ENCODE peak calls at places on chromosome 3, in nine cellular contexts. One of them, this sample, is unnamed.

GRCh38 chr3:64344721-64345207 is 119.5 kb upstream of the PRICKLE2 start:
- DNase-seq in BE2C: no peak
- DNase-seq in AG04449: no peak
- DNase-seq in HepG2: no peak
- DNase-seq in thoracic aorta: no peak
- DNase-seq in IMR-90: peak
- DNase-seq in fibroblast of pulmonary artery: peak
- DNase-seq in fibroblast of mammary gland: peak
- DNase-seq in brain microvascular endothelial cell: peak
- DNase-seq in this sample: peak

GRCh38 chr3:156218353-156218744 is 98.0 kb downstream of the KCNAB1 start:
- DNase-seq in BE2C: no peak
- DNase-seq in AG04449: no peak
- DNase-seq in HepG2: peak
- DNase-seq in thoracic aorta: no peak
- DNase-seq in IMR-90: peak
- DNase-seq in fibroblast of pulmonary artery: no peak
- DNase-seq in fibroblast of mammary gland: peak
- DNase-seq in brain microvascular endothelial cell: peak
- DNase-seq in this sample: no peak

GRCh38 chr3:45687828-45688193 is 1.4 kb upstream of the SACM1L start:
- DNase-seq in BE2C: no peak
- DNase-seq in AG04449: no peak
- DNase-seq in HepG2: no peak
- DNase-seq in thoracic aorta: no peak
- DNase-seq in IMR-90: no peak
- DNase-seq in fibroblast of pulmonary artery: no peak
- DNase-seq in fibroblast of mammary gland: no peak
- DNase-seq in brain microvascular endothelial cell: no peak
- DNase-seq in this sample: no peak

GRCh38 chr3:61574854-61575253 is 13.5 kb downstream of the PTPRG start:
- DNase-seq in BE2C: no peak
- DNase-seq in AG04449: peak
- DNase-seq in HepG2: no peak
- DNase-seq in thoracic aorta: no peak
- DNase-seq in IMR-90: peak
- DNase-seq in fibroblast of pulmonary artery: peak
- DNase-seq in fibroblast of mammary gland: peak
- DNase-seq in brain microvascular endothelial cell: peak
- DNase-seq in this sample: peak

GRCh38 chr3:15405448-15406050 is 21.8 kb downstream of the METTL6 start:
- DNase-seq in BE2C: no peak
- DNase-seq in AG04449: no peak
- DNase-seq in HepG2: peak
- DNase-seq in thoracic aorta: no peak
- DNase-seq in IMR-90: peak
- DNase-seq in fibroblast of pulmonary artery: peak
- DNase-seq in fibroblast of mammary gland: peak
- DNase-seq in brain microvascular endothelial cell: peak
- DNase-seq in this sample: peak

GRCh38 chr3:51715231-51716058 is 8.6 kb downstream of the GRM2 start:
- DNase-seq in BE2C: no peak
- DNase-seq in AG04449: no peak
- DNase-seq in HepG2: no peak
- DNase-seq in thoracic aorta: no peak
- DNase-seq in IMR-90: no peak
- DNase-seq in fibroblast of pulmonary artery: no peak
- DNase-seq in fibroblast of mammary gland: no peak
- DNase-seq in brain microvascular endothelial cell: no peak
- DNase-seq in this sample: no peak

GRCh38 chr3:25460751-25461150 is 32.7 kb downstream of the RARB start:
- DNase-seq in BE2C: no peak
- DNase-seq in AG04449: no peak
- DNase-seq in HepG2: no peak
- DNase-seq in thoracic aorta: no peak
- DNase-seq in IMR-90: no peak
- DNase-seq in fibroblast of pulmonary artery: peak
- DNase-seq in fibroblast of mammary gland: no peak
- DNase-seq in brain microvascular endothelial cell: no peak
- DNase-seq in this sample: peak

GRCh38 chr3:165185707-165186327 is 10.4 kb downstream of the SLITRK3 start:
- DNase-seq in BE2C: peak
- DNase-seq in AG04449: no peak
- DNase-seq in HepG2: peak
- DNase-seq in thoracic aorta: no peak
- DNase-seq in IMR-90: peak
- DNase-seq in fibroblast of pulmonary artery: peak
- DNase-seq in fibroblast of mammary gland: peak
- DNase-seq in brain microvascular endothelial cell: peak
- DNase-seq in this sample: peak

GRCh38 chr3:122415104-122415744 is 638 bp downstream of the WDR5B start:
- DNase-seq in BE2C: peak
- DNase-seq in AG04449: no peak
- DNase-seq in HepG2: peak
- DNase-seq in thoracic aorta: no peak
- DNase-seq in IMR-90: peak
- DNase-seq in fibroblast of pulmonary artery: peak
- DNase-seq in fibroblast of mammary gland: peak
- DNase-seq in brain microvascular endothelial cell: peak
- DNase-seq in this sample: peak

GRCh38 chr3:155948476-155948875 is 78.0 kb downstream of the GMPS start:
- DNase-seq in BE2C: no peak
- DNase-seq in AG04449: no peak
- DNase-seq in HepG2: no peak
- DNase-seq in thoracic aorta: no peak
- DNase-seq in IMR-90: peak
- DNase-seq in fibroblast of pulmonary artery: peak
- DNase-seq in fibroblast of mammary gland: peak
- DNase-seq in brain microvascular endothelial cell: peak
- DNase-seq in this sample: peak

DNA sequence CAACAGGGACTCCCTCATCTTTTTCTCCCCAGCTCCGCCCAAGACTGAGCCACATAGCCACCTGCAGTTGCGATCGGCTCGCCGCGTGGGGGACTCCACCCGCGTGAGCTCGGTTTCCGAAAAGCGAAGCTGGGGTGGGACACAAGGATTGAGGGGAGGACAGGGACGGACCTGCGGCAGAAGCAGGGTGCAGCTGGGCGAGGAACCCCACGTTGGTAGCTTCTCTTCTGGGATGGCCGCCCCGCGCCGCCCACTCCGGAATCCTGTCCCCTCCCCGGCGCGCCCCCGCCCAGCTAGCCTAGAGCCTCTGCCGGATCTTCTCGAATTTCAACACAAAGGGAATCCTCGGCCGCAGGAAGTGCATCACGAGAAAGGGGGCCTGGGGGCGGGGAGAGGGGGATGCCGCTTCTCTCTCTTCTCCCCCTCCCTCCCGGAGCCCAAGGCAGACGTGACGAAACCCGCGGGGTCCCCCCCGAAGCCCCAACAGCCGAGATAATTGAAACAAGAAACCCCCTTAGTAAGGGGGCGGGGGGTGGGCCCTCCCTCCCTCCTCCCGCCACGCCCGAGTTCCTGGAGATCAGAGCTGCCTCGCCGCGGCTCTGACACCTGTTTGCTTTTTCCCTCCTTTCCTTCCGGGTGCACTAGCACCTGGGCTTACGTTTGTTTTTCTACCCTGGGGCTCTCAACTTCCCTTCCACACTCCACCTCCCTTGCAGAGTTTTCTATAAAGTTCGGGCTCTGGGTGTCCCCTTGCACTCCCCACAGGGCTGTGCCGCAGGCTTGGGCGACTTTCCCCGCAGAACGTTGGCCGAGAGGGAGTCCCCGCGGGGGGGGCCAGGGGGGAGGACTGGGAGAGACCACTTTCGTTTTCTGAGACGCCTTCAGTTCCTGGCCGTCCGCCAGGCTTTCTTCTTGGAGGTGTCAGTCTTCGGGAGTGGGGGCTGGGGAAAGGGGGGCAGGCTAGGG is 1.3 kb upstream of the KCNH8 start:
- DNase-seq in BE2C: peak
- DNase-seq in AG04449: no peak
- DNase-seq in HepG2: peak
- DNase-seq in thoracic aorta: peak
- DNase-seq in IMR-90: peak
- DNase-seq in fibroblast of pulmonary artery: peak
- DNase-seq in fibroblast of mammary gland: peak
- DNase-seq in brain microvascular endothelial cell: peak
- DNase-seq in this sample: peak
- TF ChIP-seq CTCF in BE2C: peak
- TF ChIP-seq CTCF in AG04449: peak
- TF ChIP-seq CTCF in HepG2: peak
- TF ChIP-seq CTCF in thoracic aorta: peak
- TF ChIP-seq CTCF in IMR-90: peak
- TF ChIP-seq CTCF in fibroblast of pulmonary artery: peak
- TF ChIP-seq CTCF in fibroblast of mammary gland: peak
- TF ChIP-seq CTCF in brain microvascular endothelial cell: peak
- TF ChIP-seq CTCF in this sample: peak

DNA sequence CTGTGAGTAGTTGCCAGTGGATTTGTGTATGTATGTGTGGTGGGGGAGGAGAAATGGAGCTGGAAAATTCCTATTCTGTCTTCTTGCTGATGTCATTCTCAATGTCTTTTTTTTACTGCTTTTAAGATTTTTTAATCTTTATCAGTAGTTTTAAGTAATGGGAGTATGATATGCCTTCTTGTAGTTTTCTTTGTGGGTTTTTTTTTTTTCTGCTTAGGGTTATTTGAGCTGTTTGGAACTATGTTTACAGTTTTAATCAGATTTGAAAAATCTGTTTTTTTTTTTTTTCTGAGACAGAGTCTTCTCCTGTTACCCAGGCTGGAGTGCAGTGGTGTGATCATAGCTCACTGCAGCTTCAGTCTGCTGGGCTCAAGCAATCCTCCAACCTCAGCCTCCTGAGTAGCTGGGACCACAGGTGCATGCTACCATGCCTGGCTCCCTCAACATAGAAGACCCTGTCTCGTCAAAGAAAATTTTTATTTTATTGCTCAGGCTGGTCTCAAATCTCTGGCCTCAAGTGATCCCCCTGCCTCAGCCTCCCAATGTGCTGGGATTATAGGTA is 37.1 kb downstream of the RPL39L start:
- DNase-seq in BE2C: no peak
- DNase-seq in AG04449: no peak
- DNase-seq in HepG2: no peak
- DNase-seq in thoracic aorta: no peak
- DNase-seq in IMR-90: peak
- DNase-seq in fibroblast of pulmonary artery: no peak
- DNase-seq in fibroblast of mammary gland: no peak
- DNase-seq in brain microvascular endothelial cell: peak
- DNase-seq in this sample: no peak
- H3K4me3 ChIP-seq in BE2C: peak
- H3K4me3 ChIP-seq in AG04449: peak
- H3K4me3 ChIP-seq in HepG2: peak
- H3K4me3 ChIP-seq in thoracic aorta: peak
- H3K4me3 ChIP-seq in IMR-90: peak
- H3K4me3 ChIP-seq in fibroblast of pulmonary artery: peak
- H3K4me3 ChIP-seq in fibroblast of mammary gland: peak
- H3K4me3 ChIP-seq in brain microvascular endothelial cell: peak
- H3K4me3 ChIP-seq in this sample: peak

GRCh38 chr3:33006081-33006480 is 54.6 kb downstream of the CCR4 start:
- DNase-seq in BE2C: no peak
- DNase-seq in AG04449: no peak
- DNase-seq in HepG2: no peak
- DNase-seq in thoracic aorta: no peak
- DNase-seq in IMR-90: no peak
- DNase-seq in fibroblast of pulmonary artery: no peak
- DNase-seq in fibroblast of mammary gland: no peak
- DNase-seq in brain microvascular endothelial cell: no peak
- DNase-seq in this sample: no peak
- TF ChIP-seq CTCF in BE2C: no peak
- TF ChIP-seq CTCF in AG04449: no peak
- TF ChIP-seq CTCF in HepG2: peak
- TF ChIP-seq CTCF in thoracic aorta: no peak
- TF ChIP-seq CTCF in IMR-90: no peak
- TF ChIP-seq CTCF in fibroblast of pulmonary artery: no peak
- TF ChIP-seq CTCF in fibroblast of mammary gland: no peak
- TF ChIP-seq CTCF in brain microvascular endothelial cell: no peak
- TF ChIP-seq CTCF in this sample: no peak

DNA sequence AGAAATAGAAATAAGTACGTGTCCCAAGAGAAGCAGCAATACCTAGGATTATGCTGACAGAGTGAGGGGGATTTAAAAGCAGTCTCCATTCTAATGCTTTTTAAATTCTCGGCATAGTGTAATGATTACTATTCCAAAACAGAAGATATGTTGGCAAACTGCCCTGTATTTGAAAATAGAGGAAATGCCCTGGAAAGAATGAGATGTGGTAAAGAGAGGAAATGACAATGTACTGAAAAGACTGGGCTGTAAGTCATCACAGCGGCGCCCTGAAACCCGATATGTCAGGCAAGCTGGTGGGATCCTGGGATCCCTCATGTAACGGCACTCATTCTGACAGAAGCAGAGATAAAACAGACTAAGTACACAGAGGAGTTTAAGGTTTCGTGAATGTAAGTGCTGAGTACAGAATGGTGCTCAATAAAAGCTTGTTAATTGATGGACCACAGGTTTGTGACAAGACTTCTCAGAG is 91.2 kb downstream of the NFKBIZ start:
- DNase-seq in BE2C: peak
- DNase-seq in AG04449: peak
- DNase-seq in HepG2: no peak
- DNase-seq in thoracic aorta: no peak
- DNase-seq in IMR-90: peak
- DNase-seq in fibroblast of pulmonary artery: peak
- DNase-seq in fibroblast of mammary gland: peak
- DNase-seq in brain microvascular endothelial cell: peak
- DNase-seq in this sample: peak
- H3K4me3 ChIP-seq in BE2C: no peak
- H3K4me3 ChIP-seq in AG04449: no peak
- H3K4me3 ChIP-seq in HepG2: no peak
- H3K4me3 ChIP-seq in thoracic aorta: peak
- H3K4me3 ChIP-seq in IMR-90: peak
- H3K4me3 ChIP-seq in fibroblast of pulmonary artery: peak
- H3K4me3 ChIP-seq in fibroblast of mammary gland: no peak
- H3K4me3 ChIP-seq in brain microvascular endothelial cell: no peak
- H3K4me3 ChIP-seq in this sample: peak

GRCh38 chr3:13570391-13571194 is 21.7 kb downstream of the FBLN2 start:
- DNase-seq in BE2C: no peak
- DNase-seq in AG04449: no peak
- DNase-seq in HepG2: no peak
- DNase-seq in thoracic aorta: no peak
- DNase-seq in IMR-90: no peak
- DNase-seq in fibroblast of pulmonary artery: no peak
- DNase-seq in fibroblast of mammary gland: no peak
- DNase-seq in brain microvascular endothelial cell: no peak
- DNase-seq in this sample: no peak
- TF ChIP-seq CTCF in BE2C: no peak
- TF ChIP-seq CTCF in AG04449: no peak
- TF ChIP-seq CTCF in HepG2: peak
- TF ChIP-seq CTCF in thoracic aorta: no peak
- TF ChIP-seq CTCF in IMR-90: no peak
- TF ChIP-seq CTCF in fibroblast of pulmonary artery: no peak
- TF ChIP-seq CTCF in fibroblast of mammary gland: no peak
- TF ChIP-seq CTCF in brain microvascular endothelial cell: no peak
- TF ChIP-seq CTCF in this sample: no peak

This sample was measured in cardiac fibroblast.